ENCODE peak calls at places on chromosomes 3 and 15, in five cellular contexts. S is esophagus muscularis mucosa, Z is GM23338, L is GM12878, H is H1. C is an unnamed sample.

GRCh38 chr3:137692803-137693431 is 71.2 kb upstream of the SOX14 start:
- DNase-seq in S (no peak), Z (peak; percentile 84), L (peak; percentile 3), H (peak; percentile 57), C (no peak)

GRCh38 chr15:33608714-33609113 is 297.9 kb downstream of the RYR3 start:
- DNase-seq in S (no peak), Z (peak; percentile 66), L (no peak), H (no peak), C (no peak)

GRCh38 chr3:49535971-49536874 is 18.1 kb upstream of the BSN start:
- DNase-seq in S (no peak), Z (no peak), L (no peak), H (no peak), C (no peak)

GRCh38 chr15:101250931-101251829 is 668 bp downstream of the CHSY1 start:
- DNase-seq in S (no peak), Z (peak; percentile 87), L (no peak), H (no peak), C (no peak)

GRCh38 chr15:96234109-96234892 is 96.2 kb upstream of the NR2F2 start:
- DNase-seq in S (no peak), Z (no peak), L (peak; percentile 58), H (no peak), C (no peak)

GRCh38 chr15:93333826-93334225 is 244.8 kb upstream of the RGMA start:
- DNase-seq in S (no peak), Z (peak; percentile 65), L (no peak), H (no peak), C (no peak)

GRCh38 chr3:87298111-87298718 is 21.8 kb upstream of the POU1F1 start:
- DNase-seq in S (no peak), Z (peak; percentile 66), L (no peak), H (no peak), C (no peak)

GRCh38 chr3:42780892-42781700 is 8.0 kb upstream of the CCDC13 start:
- DNase-seq in S (no peak), Z (peak; percentile 88), L (peak; percentile 39), H (no peak), C (no peak)

GRCh38 chr3:139774570-139775302 is 97.0 kb upstream of the NMNAT3 start:
- DNase-seq in S (no peak), Z (peak; percentile 50), L (no peak), H (no peak), C (no peak)
- TF ChIP-seq POLR2AphosphoS5 in S (no peak), Z (no peak), L (no peak), H (no peak), C (no peak)

DNA sequence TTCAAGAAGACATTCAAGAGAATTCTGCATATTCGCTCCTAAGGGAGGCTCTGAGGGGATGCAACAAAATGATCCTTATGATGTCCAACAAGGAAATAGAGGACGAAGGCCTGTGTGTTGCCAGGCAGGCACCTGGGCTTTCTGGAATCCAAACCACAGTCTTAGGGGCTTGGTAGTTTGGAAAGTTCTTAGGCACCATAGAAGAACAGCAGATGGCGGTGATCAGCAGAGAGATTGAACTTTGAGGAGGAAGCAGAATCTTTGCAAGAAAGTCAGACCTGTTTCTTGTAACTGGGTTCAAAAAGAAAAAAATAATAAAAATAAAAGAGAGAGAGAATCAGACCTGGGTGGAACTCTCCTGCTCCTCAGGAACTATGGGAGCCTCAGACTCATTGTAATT is 11.7 kb upstream of the ATG7 start:
- DNase-seq in S (no peak), Z (no peak), L (no peak), H (no peak), C (no peak)
- H3K27ac ChIP-seq in S (no peak overlapping the region), Z (no peak overlapping the region), L (no peak overlapping the region), H (no peak overlapping the region), C (no peak overlapping the region)

DNA sequence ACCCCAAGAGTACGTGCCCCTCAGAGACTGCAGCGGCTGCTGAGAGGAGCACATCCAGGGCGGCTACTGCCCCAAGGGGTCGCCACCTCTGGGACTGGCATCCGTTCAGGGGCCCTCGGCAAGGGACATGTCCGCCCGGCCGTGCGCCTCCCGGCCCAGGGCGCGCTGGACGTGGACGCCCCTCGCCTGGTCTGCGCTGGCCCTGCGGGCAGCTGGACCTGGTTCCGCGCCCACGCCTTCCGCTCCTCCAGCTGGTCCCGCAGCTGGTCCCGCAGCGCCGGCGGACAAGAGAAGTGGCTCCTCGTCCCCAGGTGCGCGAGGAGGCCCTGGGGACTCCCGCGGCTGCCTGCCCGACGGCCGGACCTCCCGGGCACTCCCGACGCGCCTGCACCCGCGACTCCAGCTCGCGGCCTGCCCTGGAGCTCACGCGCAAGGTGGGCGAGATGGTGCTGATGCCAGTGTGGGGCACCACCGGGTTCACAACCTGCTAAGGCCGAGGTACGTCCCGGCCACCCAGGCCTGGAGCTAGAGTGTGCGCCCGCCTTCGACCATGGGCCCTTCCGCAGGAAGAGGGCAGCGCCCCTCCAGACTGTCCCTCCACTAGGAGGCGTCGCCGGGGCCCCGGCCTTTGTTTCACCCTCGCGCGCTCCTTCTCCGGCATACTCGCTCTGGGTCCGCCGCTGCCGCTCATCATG is 14.4 kb upstream of the GP9 start:
- DNase-seq in S (no peak), Z (peak; percentile 91), L (no peak), H (no peak), C (no peak)
- H3K4me3 ChIP-seq in S (peak overlapping the region; percentile 42), Z (peak overlapping the region; percentile 60), L (no peak overlapping the region), H (no peak overlapping the region), C (peak overlapping the region; percentile 35)

GRCh38 chr3:52670621-52671521 is 14.8 kb downstream of the PBRM1 start:
- DNase-seq in S (no peak), Z (no peak), L (peak; percentile 77), H (no peak), C (no peak)
- TF ChIP-seq POLR2AphosphoS5 in S (peak; percentile 56), Z (no peak), L (no peak), H (no peak), C (no peak)

GRCh38 chr3:116707531-116707930 is 2.0 kb upstream of the TUSC7 start:
- DNase-seq in S (no peak), Z (no peak), L (no peak), H (no peak), C (no peak)
- H3K27ac ChIP-seq in S (no peak overlapping the region), Z (no peak overlapping the region), L (no peak overlapping the region), H (no peak overlapping the region), C (no peak overlapping the region)

GRCh38 chr15:49026700-49027099 is 19.5 kb downstream of the SECISBP2L start:
- DNase-seq in S (no peak), Z (no peak), L (no peak), H (no peak), C (no peak)
- H3K4me3 ChIP-seq in S (no peak overlapping the region), Z (no peak overlapping the region), L (no peak overlapping the region), H (no peak overlapping the region), C (no peak overlapping the region)

GRCh38 chr15:78906310-78906608 is 33.6 kb downstream of the MORF4L1 start:
- DNase-seq in S (no peak), Z (no peak), L (no peak), H (no peak), C (no peak)
- TF ChIP-seq POLR2AphosphoS5 in S (peak; percentile 55), Z (no peak), L (no peak), H (no peak), C (no peak)

DNA sequence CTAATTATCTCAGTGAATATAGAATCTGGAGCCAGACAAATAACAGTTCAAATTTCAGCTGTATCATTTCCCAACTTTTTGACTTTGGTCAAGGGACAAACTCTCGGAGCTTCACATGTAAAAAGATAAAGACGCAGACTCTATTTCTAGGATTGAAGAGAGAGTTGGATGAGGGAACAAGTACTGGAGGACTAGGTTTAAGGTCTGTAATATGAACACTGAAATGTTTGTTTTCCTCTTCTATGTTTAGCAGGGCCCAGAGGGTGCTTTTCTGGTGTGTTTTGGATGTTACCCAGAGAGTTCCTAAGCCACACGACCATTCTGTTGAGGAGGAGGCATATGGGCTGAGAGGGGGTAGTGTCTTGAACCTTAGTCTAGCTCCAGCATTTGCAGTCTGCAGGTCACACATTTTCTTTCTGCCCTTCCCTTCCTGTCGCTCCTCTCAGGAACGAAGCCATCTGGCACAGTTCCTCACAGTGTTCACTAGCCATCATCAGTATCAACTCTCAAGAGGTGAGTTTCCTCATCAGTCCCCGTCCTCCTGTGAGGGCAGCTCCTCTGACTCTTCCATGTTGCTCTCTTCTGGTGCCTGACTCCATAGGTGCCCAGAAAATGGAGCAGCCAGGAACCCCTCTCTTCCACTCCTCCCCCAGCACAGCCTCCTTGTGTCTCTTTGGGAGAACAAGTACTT is 250.1 kb downstream of the SQOR start:
- DNase-seq in S (no peak), Z (no peak), L (no peak), H (no peak), C (no peak)
- H3K27ac ChIP-seq in S (no peak overlapping the region), Z (no peak overlapping the region), L (no peak overlapping the region), H (no peak overlapping the region), C (no peak overlapping the region)

GRCh38 chr3:160400048-160400630 is 689 bp downstream of the SMC4 start:
- DNase-seq in S (no peak), Z (peak; percentile 27), L (no peak), H (no peak), C (no peak)

GRCh38 chr3:160403028-160403545 is 3.6 kb downstream of the SMC4 start:
- DNase-seq in S (no peak), Z (no peak), L (no peak), H (no peak), C (no peak)

GRCh38 chr3:160400631-160401150 is 1.2 kb downstream of the SMC4 start:
- DNase-seq in S (no peak), Z (peak; percentile 42), L (no peak), H (no peak), C (no peak)

GRCh38 chr3:160402249-160403027 is 3.0 kb downstream of the SMC4 start:
- DNase-seq in S (no peak), Z (no peak), L (no peak), H (no peak), C (no peak)

GRCh38 chr3:160401301-160402095 is 2.0 kb downstream of the SMC4 start:
- DNase-seq in S (no peak), Z (no peak), L (no peak), H (no peak), C (no peak)
- H3K4me3 ChIP-seq in S (peak overlapping the region; percentile 72), Z (peak overlapping the region; percentile 60), L (peak overlapping the region; percentile 99), H (peak overlapping the region; percentile 84), C (peak overlapping the region; percentile 91)